ENCODE peak calls at places on chromosomes 12 and 14, in seven cellular contexts. S is HuH-7.5; O is stimulated activated CD8-positive, alpha-beta memory T cell treated with anti-CD3 and anti-CD28 coated beads, Interleukin-12 subunit alpha, Interleukin-12 subunit beta, amount 100 ng/mL, for 1 hour; C is NCI-H2081; N is T47D; T is stimulated activated naive CD8-positive, alpha-beta T cell treated with anti-CD3 and anti-CD28 coated beads, Interleukin-15, Interleukin-2, amounts not matched to agents 100 U/mL and 50 U/mL, for 24 hours; J is activated CD4-positive, alpha-beta memory T cell treated with anti-CD3 and anti-CD28 coated beads, Interleukin-2, amount 10 ng/mL, durations not matched to agents 7 days and 5 days. F is an unnamed sample.

GRCh38 chr12:47391566-47391965 is 311.8 kb upstream of the AMIGO2 start:
- DNase-seq in S (no peak), N (no peak), J (peak), O (peak), T (peak), C (no peak), F (no peak)

GRCh38 chr12:124321040-124321481 is 26.2 kb downstream of the RFLNA start:
- DNase-seq in T (peak), C (peak), N (peak), S (peak), O (peak), J (peak), F (no peak)

GRCh38 chr12:120625557-120626419 is 14.6 kb upstream of the CABP1 start:
- DNase-seq in O (no peak), J (no peak), T (peak), S (no peak), C (no peak), N (no peak), F (no peak)

GRCh38 chr12:59405992-59406391 is 189.8 kb upstream of the SLC16A7 start:
- DNase-seq in S (no peak), T (no peak), J (no peak), O (no peak), C (no peak), N (no peak), F (no peak)

GRCh38 chr14:68824517-68825347 is 31.9 kb upstream of the ZFP36L1 start:
- DNase-seq in S (peak), N (peak), T (peak), J (peak), O (no peak), C (peak), F (no peak)

GRCh38 chr12:89383235-89384049 is 31.1 kb upstream of the DUSP6 start:
- DNase-seq in O (no peak), J (no peak), S (no peak), C (no peak), T (no peak), N (peak), F (no peak)

GRCh38 chr14:99549684-99550083 is 54.3 kb downstream of the CCDC85C start:
- DNase-seq in N (peak), T (no peak), J (no peak), O (no peak), C (no peak), S (peak), F (no peak)

GRCh38 chr14:67426983-67427601 is 15.1 kb upstream of the PLEK2 start:
- DNase-seq in S (peak), O (peak), J (peak), T (peak), N (peak), C (peak), F (peak)

GRCh38 chr14:75497191-75497590 is 25.1 kb upstream of the BATF start:
- DNase-seq in N (no peak), O (no peak), T (peak), C (no peak), S (no peak), J (peak), F (no peak)

GRCh38 chr12:55817352-55818139 is at the start of the genes ORMDL2 and SARNP:
- DNase-seq in C (peak), S (peak), J (peak), N (peak), T (peak), O (peak), F (peak)

GRCh38 chr14:91755560-91755959 is 23.7 kb upstream of the CATSPERB start:
- DNase-seq in O (no peak), T (no peak), C (no peak), S (no peak), N (peak), J (no peak), F (no peak)

GRCh38 chr12:68867606-68868005 is 59.6 kb downstream of the MDM2 start:
- DNase-seq in N (no peak), J (no peak), T (no peak), C (no peak), O (no peak), S (no peak), F (no peak)

GRCh38 chr12:49098035-49098451 is 3.4 kb upstream of the DHH start:
- DNase-seq in C (peak), S (peak), N (peak), J (peak), O (peak), T (peak), F (no peak)

GRCh38 chr12:107748472-107748871 is 12.5 kb downstream of the PRDM4 start:
- DNase-seq in J (no peak), N (no peak), O (no peak), T (no peak), C (no peak), S (no peak), F (no peak)

GRCh38 chr12:45165284-45165683 is 50.6 kb upstream of the ANO6 start:
- DNase-seq in O (no peak), S (no peak), C (no peak), N (peak), J (no peak), T (no peak), F (no peak)

GRCh38 chr14:101876539-101876938 is 87.8 kb upstream of the DYNC1H1 start:
- DNase-seq in C (no peak), N (no peak), S (no peak), T (peak), J (peak), O (peak), F (no peak)

F was measured in brain pericyte.